ENCODE peak calls at places on chromosomes 1 and 21, in four cellular contexts. B is GM13976, T is H9, L is left ventricle myocardium inferior. D is an unnamed sample.

GRCh38 chr1:41811051-41811795 is 107.5 kb downstream of the HIVEP3 start:
- DNase-seq in B (peak; percentile 41), T (no peak), L (no peak), D (peak; percentile 23)

GRCh38 chr1:176983786-176984185 is 180.7 kb downstream of the ASTN1 start:
- DNase-seq in B (no peak), T (no peak), L (no peak), D (no peak)

GRCh38 chr1:238710697-238711096 is 675.7 kb upstream of the CHRM3 start:
- DNase-seq in B (no peak), T (no peak), L (no peak), D (no peak)

GRCh38 chr1:156508205-156508954 is 7.8 kb upstream of the MEF2D start:
- DNase-seq in B (peak; percentile 73), T (no peak), L (peak; percentile 80), D (peak; percentile 87)

GRCh38 chr1:53740621-53741105 is 1.7 kb upstream of the GLIS1 start:
- DNase-seq in B (no peak), T (no peak), L (no peak), D (no peak)

GRCh38 chr1:211082824-211083223 is 51.1 kb downstream of the KCNH1 start:
- DNase-seq in B (no peak), T (no peak), L (no peak), D (no peak)

GRCh38 chr1:77413541-77414335 is 131.9 kb downstream of the AK5 start:
- DNase-seq in B (peak; percentile 8), T (no peak), L (no peak), D (no peak)

GRCh38 chr1:223425550-223425949 is 32.3 kb downstream of the CCDC185 start:
- DNase-seq in B (no peak), T (no peak), L (no peak), D (no peak)

GRCh38 chr1:32048440-32048839 is 24.3 kb upstream of the TMEM39B start:
- DNase-seq in B (no peak), T (no peak), L (no peak), D (no peak)

GRCh38 chr1:9784508-9785133 is 39.1 kb downstream of the CLSTN1 start:
- DNase-seq in B (peak; percentile 70), T (peak; percentile 52), L (no peak), D (no peak)

GRCh38 chr1:210731193-210731592 is 402.5 kb downstream of the HHAT start:
- DNase-seq in B (no peak), T (no peak), L (no peak), D (no peak)

GRCh38 chr1:8595919-8596318 is 221.5 kb downstream of the RERE start:
- DNase-seq in B (peak; percentile 37), T (no peak), L (no peak), D (no peak)

GRCh38 chr1:56625823-56626222 is 19.3 kb upstream of the PRKAA2 start:
- DNase-seq in B (no peak), T (no peak), L (no peak), D (no peak)

GRCh38 chr1:94418664-94419655 is 771 bp downstream of the ABCD3 start:
- DNase-seq in B (peak; percentile 8), T (peak; percentile 32), L (peak; percentile 19), D (peak; percentile 56)

GRCh38 chr1:32239335-32239734 is 7.7 kb upstream of the FAM167B start:
- DNase-seq in B (no peak), T (no peak), L (no peak), D (no peak)

GRCh38 chr1:10065344-10065685 is 32.6 kb downstream of the UBE4B start:
- DNase-seq in B (no peak), T (no peak), L (no peak), D (no peak)

GRCh38 chr1:208835781-208836180 is 591.6 kb upstream of the PLXNA2 start:
- DNase-seq in B (no peak), T (no peak), L (no peak), D (no peak)

GRCh38 chr1:155006601-155007101 is 4.0 kb downstream of the ZBTB7B start:
- DNase-seq in B (no peak), T (no peak), L (no peak), D (no peak)

GRCh38 chr1:243849089-243850012 is 692 bp downstream of the AKT3 start:
- DNase-seq in B (peak; percentile 48), T (peak; percentile 67), L (peak; percentile 55), D (peak; percentile 81)

GRCh38 chr1:30787856-30788495 is 30.4 kb upstream of the LAPTM5 start:
- DNase-seq in B (no peak), T (no peak), L (no peak), D (no peak)

GRCh38 chr1:210233495-210234253 is 1.1 kb downstream of the SERTAD4 start:
- DNase-seq in B (peak; percentile 49), T (peak; percentile 61), L (peak; percentile 37), D (peak; percentile 84)

GRCh38 chr1:93595266-93595665 is 86.4 kb downstream of the BCAR3 start:
- DNase-seq in B (no peak), T (no peak), L (no peak), D (no peak)

GRCh38 chr1:91731815-91732214 is 154.1 kb downstream of the TGFBR3 start:
- DNase-seq in B (no peak), T (no peak), L (no peak), D (no peak)

GRCh38 chr21:43865471-43866181 is 603 bp downstream of the AGPAT3 start:
- DNase-seq in B (peak; percentile 77), T (no peak), L (peak; percentile 53), D (peak; percentile 84)

GRCh38 chr1:228236744-228237143 is 28.9 kb downstream of the OBSCN start:
- DNase-seq in B (no peak), T (peak; percentile 71), L (no peak), D (no peak)

GRCh38 chr1:36446261-36446660 is 4.0 kb downstream of the OSCP1 start:
- DNase-seq in B (peak; percentile 44), T (peak; percentile 81), L (no peak), D (no peak)

GRCh38 chr21:43948740-43949498 is 63.2 kb upstream of the TRAPPC10 start:
- DNase-seq in B (no peak), T (no peak), L (no peak), D (no peak)

GRCh38 chr1:225942574-225942973 is 1.6 kb upstream of the LEFTY2 start:
- DNase-seq in B (peak; percentile 49), T (peak; percentile 65), L (no peak), D (no peak)

GRCh38 chr1:222697858-222698257 is 14.4 kb downstream of the AIDA start:
- DNase-seq in B (no peak), T (no peak), L (no peak), D (no peak)

GRCh38 chr21:44710756-44711326 is 531 bp downstream of the TSPEAR start:
- DNase-seq in B (no peak), T (peak; percentile 72), L (no peak), D (no peak)